ENCODE peak calls at places on chromosome 2, in ten cellular contexts. S is HuH-7, L is lung, B is astrocyte of the spinal cord, M is neural progenitor cell, Q is GM06990, P is SW480, G is fibroblast of mammary gland, E is KG1, J is left ventricle myocardium superior. K is an unnamed sample.

GRCh38 chr2:135904590-135904989 is 28.3 kb upstream of the MCM6 start:
- DNase-seq in Q (no peak), M (no peak), S (no peak), B (peak), L (no peak), E (no peak), J (no peak), P (no peak), G (peak), K (peak)

GRCh38 chr2:233513953-233514655 is 52.5 kb downstream of the USP40 start:
- DNase-seq in B (no peak), S (no peak), M (no peak), G (no peak), L (peak), P (no peak), Q (no peak), J (no peak), E (no peak), K (no peak)

GRCh38 chr2:15984367-15985255 is 44.3 kb downstream of the MYCN start:
- DNase-seq in G (no peak), M (peak), S (no peak), B (no peak), J (peak), L (no peak), Q (no peak), E (no peak), P (no peak), K (no peak)

GRCh38 chr2:223051580-223052375 is at the start of gene KCNE4:
- DNase-seq in L (no peak), P (peak), E (no peak), J (peak), Q (no peak), S (no peak), M (peak), B (peak), G (peak), K (peak)

GRCh38 chr2:176453784-176454183 is 184.5 kb downstream of the MTX2 start:
- DNase-seq in L (no peak), M (no peak), B (no peak), J (no peak), Q (no peak), G (no peak), P (no peak), S (no peak), E (no peak), K (no peak)

GRCh38 chr2:164538250-164538866 is 82.9 kb downstream of the GRB14 start:
- DNase-seq in L (no peak), S (peak), Q (no peak), G (peak), P (peak), M (peak), E (no peak), B (peak), J (no peak), K (peak)

GRCh38 chr2:229419158-229419557 is 148.1 kb upstream of the PID1 start:
- DNase-seq in L (no peak), E (no peak), M (no peak), G (peak), P (no peak), J (no peak), B (no peak), S (no peak), Q (no peak), K (peak)

GRCh38 chr2:111161971-111162370 is 41.3 kb downstream of the BCL2L11 start:
- DNase-seq in J (peak), M (no peak), B (no peak), P (no peak), E (no peak), Q (no peak), G (no peak), S (no peak), L (no peak), K (peak)

GRCh38 chr2:67625671-67626070 is 228.5 kb downstream of the ETAA1 start:
- DNase-seq in L (no peak), P (no peak), E (no peak), J (no peak), M (no peak), G (peak), B (peak), S (no peak), Q (no peak), K (peak)